ENCODE peak calls at places on chromosomes 5 and 9, in eight cellular contexts. J is HCT116, S is fibroblast of pulmonary artery, M is small intestine, T is lung, G is suprapubic skin, N is MG63, H is uterus. R is an unnamed sample.

GRCh38 chr5:38379360-38379827 is 121.0 kb downstream of the EGFLAM start:
- DNase-seq in S (no peak), T (no peak), H (no peak), N (no peak), G (no peak), M (no peak), J (no peak), R (no peak)

GRCh38 chr5:10474521-10475075 is 32.9 kb downstream of the ROPN1L start:
- DNase-seq in J (no peak), S (no peak), H (no peak), N (peak; percentile 71), M (no peak), G (no peak), T (no peak), R (no peak)

GRCh38 chr5:9439651-9440292 is 106.1 kb downstream of the SEMA5A start:
- DNase-seq in H (no peak), J (no peak), N (peak; percentile 38), T (no peak), G (no peak), M (no peak), S (no peak), R (no peak)

GRCh38 chr5:25393957-25394356 is 749.2 kb upstream of the CDH10 start:
- DNase-seq in G (no peak), H (no peak), M (no peak), N (no peak), S (no peak), J (no peak), T (no peak), R (no peak)

GRCh38 chr5:574906-575305 is 37.2 kb upstream of the CEP72 start:
- DNase-seq in M (no peak), G (no peak), T (no peak), S (no peak), H (no peak), J (no peak), N (no peak), R (no peak)

GRCh38 chr5:150783422-150783928 is 4.9 kb downstream of the SMIM3 start:
- DNase-seq in T (peak; percentile 63), M (peak; percentile 97), N (peak; percentile 93), H (peak; percentile 65), G (peak; percentile 77), S (peak; percentile 92), J (peak; percentile 83), R (peak; percentile 89)

GRCh38 chr5:423626-424258 is 19.2 kb upstream of the EXOC3 start:
- DNase-seq in S (no peak), J (no peak), T (no peak), G (no peak), H (no peak), N (no peak), M (no peak), R (no peak)

GRCh38 chr5:106269252-106269843 is 1401.4 kb downstream of the EFNA5 start:
- DNase-seq in T (no peak), G (no peak), S (peak; percentile 55), J (peak; percentile 24), H (no peak), M (peak; percentile 3), N (no peak), R (no peak)

GRCh38 chr5:131587541-131587940 is 47.5 kb downstream of the RAPGEF6 start:
- DNase-seq in T (no peak), G (no peak), M (no peak), S (no peak), N (no peak), H (no peak), J (no peak), R (no peak)

GRCh38 chr9:123389698-123390097 is 33.7 kb downstream of the CRB2 start:
- DNase-seq in M (no peak), G (no peak), J (no peak), H (no peak), T (no peak), S (no peak), N (no peak), R (no peak)

GRCh38 chr5:56698463-56699381 is 116.6 kb upstream of the MAP3K1 start:
- DNase-seq in T (no peak), H (no peak), J (no peak), S (no peak), M (peak; percentile 56), N (no peak), G (no peak), R (no peak)

GRCh38 chr5:125654392-125654791 is 768.8 kb upstream of the GRAMD2B start:
- DNase-seq in G (no peak), H (no peak), J (no peak), T (no peak), M (no peak), S (no peak), N (no peak), R (no peak)

GRCh38 chr5:168244838-168245555 is 46.4 kb upstream of the WWC1 start:
- DNase-seq in N (no peak), G (no peak), T (no peak), H (no peak), J (no peak), S (no peak), M (no peak), R (no peak)

GRCh38 chr5:116424258-116424615 is 150.4 kb downstream of the SEMA6A start:
- DNase-seq in H (no peak), T (no peak), J (no peak), M (no peak), G (no peak), N (no peak), S (no peak), R (no peak)

GRCh38 chr5:75513841-75514240 is 2.1 kb downstream of the POLK start:
- DNase-seq in N (no peak), M (no peak), S (no peak), T (no peak), J (no peak), H (no peak), G (no peak), R (no peak)
- H3K4me3 ChIP-seq in N (no peak overlapping the region), M (no peak overlapping the region), S (no peak overlapping the region), T (no peak overlapping the region), J (no peak overlapping the region), H (no peak overlapping the region), G (no peak overlapping the region), R (no peak overlapping the region)

GRCh38 chr5:180830253-180831138 is 27.9 kb upstream of the MGAT1 start:
- DNase-seq in M (peak; percentile 66), N (no peak), T (peak; percentile 78), G (peak; percentile 87), S (peak; percentile 38), J (no peak), H (peak; percentile 68), R (no peak)

GRCh38 chr5:180832638-180833068 is 28.4 kb downstream of the ZFP62 start:
- DNase-seq in T (no peak), J (no peak), H (no peak), S (no peak), M (no peak), G (no peak), N (no peak), R (no peak)

GRCh38 chr5:180829711-180830110 is 27.1 kb upstream of the MGAT1 start:
- DNase-seq in T (no peak), H (no peak), G (no peak), N (no peak), M (no peak), J (no peak), S (no peak), R (no peak)

GRCh38 chr5:180825768-180826525 is 23.3 kb upstream of the MGAT1 start:
- DNase-seq in S (peak; percentile 78), N (peak; percentile 77), M (peak; percentile 82), T (no peak), J (no peak), H (no peak), G (peak; percentile 89), R (no peak)

DNA sequence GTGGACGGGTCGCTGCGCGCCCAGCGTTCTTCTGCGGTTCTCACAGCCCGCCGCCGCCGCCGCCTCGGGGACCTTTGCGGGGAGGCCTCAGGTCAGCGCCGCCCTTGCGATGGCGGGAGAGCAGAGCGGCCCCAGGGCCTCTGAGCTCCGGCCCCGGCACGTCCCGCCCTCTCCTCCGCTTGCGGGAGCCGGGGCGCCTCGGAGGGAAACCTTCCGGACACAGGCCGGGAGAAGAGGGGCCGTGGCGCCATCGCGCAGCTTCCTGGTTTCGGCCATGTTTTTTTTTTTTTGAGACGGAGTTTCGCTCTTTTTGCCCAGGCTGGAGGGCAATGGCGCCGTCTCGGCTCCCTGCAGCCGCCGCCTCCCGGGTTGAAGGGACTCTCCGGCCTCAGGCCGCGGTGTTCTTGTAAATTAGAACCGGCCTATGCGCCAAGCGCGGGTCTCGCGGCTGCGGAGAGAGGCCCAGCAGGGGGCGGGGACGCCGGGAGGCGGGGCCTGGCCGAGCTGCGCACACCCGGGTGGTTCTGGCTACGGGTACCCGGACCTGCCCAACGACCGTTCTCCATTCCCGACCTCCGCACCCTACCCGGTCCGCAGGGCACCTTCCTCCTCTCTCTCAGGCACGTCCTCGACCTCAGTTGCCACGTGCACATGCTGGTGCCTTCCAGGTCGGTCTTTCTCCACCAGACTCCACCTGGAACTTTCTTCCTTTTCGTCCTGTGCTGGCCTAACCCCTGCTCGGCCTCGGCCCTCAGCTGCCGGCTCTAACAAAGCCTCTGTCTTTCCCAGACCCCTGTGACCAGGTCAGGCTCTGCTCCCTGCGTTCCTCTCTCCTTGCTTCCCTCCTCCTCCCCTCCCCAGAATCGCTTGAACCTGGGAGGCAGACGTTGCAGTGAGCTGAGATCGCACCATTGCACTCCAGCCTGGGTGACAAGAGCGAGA is 28.8 kb upstream of the MGAT1 start:
- DNase-seq in J (peak; percentile 46), G (peak; percentile 90), H (peak; percentile 87), M (peak; percentile 89), T (peak; percentile 87), N (peak; percentile 84), S (peak; percentile 68), R (no peak)
- H3K4me3 ChIP-seq in J (peak overlapping the region; percentile 87), G (peak overlapping the region; percentile 76), H (peak overlapping the region; percentile 75), M (peak overlapping the region; percentile 82), T (peak overlapping the region; percentile 93), N (peak overlapping the region; percentile 57), S (peak overlapping the region; percentile 84), R (peak overlapping the region; percentile 95)

GRCh38 chr9:116154334-116154975 is 864 bp downstream of the PAPPA start:
- DNase-seq in N (peak; percentile 31), M (no peak), H (peak; percentile 36), T (no peak), G (no peak), J (no peak), S (peak; percentile 42), R (no peak)
- H3K4me3 ChIP-seq in N (peak overlapping the region; percentile 41), M (peak overlapping the region; percentile 28), H (peak overlapping the region; percentile 56), T (peak overlapping the region; percentile 60), G (peak overlapping the region; percentile 54), J (no peak overlapping the region), S (peak overlapping the region; percentile 88), R (peak overlapping the region; percentile 87)

DNA sequence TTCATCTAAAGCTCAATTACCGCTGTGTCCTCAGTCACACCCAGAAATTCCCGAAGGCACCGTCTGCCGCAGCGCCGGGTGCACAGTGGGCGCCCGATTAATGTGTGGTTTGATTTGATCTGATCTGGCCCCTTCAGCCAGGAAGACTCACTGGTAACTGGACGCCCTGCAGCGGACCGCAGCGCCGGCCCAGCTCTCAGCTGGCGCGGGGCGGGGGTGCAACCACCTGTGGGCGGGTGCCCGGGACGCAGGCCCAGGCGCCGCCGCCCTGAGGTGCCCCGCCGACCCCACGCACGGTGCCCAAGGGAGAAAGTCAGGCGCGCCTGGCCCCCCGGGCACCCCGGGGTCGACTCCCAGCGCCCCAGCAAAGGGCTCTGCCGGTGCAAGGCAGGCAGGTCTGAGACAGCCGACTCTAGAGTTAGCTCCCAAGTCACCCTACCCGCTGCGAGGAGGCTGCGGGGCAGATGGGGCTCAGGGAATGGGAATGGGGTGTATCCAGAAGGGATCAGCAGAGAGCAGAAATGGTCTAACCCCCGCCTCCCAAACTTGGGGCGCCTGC is 1.7 kb downstream of the EPB41L4B start:
- DNase-seq in J (no peak), N (no peak), S (no peak), H (no peak), T (no peak), G (no peak), M (peak; percentile 63), R (no peak)
- H3K4me3 ChIP-seq in J (peak overlapping the region; percentile 62), N (no peak overlapping the region), S (no peak overlapping the region), H (peak overlapping the region; percentile 43), T (peak overlapping the region; percentile 17), G (peak overlapping the region; percentile 61), M (peak overlapping the region; percentile 76), R (peak overlapping the region; percentile 23)

GRCh38 chr5:67187318-67187717 is 9.3 kb downstream of the CD180 start:
- DNase-seq in G (no peak), T (no peak), N (no peak), H (no peak), M (no peak), S (no peak), J (no peak), R (no peak)
- H3K4me3 ChIP-seq in G (no peak overlapping the region), T (no peak overlapping the region), N (no peak overlapping the region), H (no peak overlapping the region), M (no peak overlapping the region), S (no peak overlapping the region), J (no peak overlapping the region), R (no peak overlapping the region)

R was measured in AG04449.